ENCODE peak calls at places on chromosomes 1 and 21, in nine cellular contexts. G is adrenal gland, A is mesothelial cell of epicardium, Y is neural progenitor cell, J is endothelial cell, C is AG04450, N is mucosa of descending colon, S is astrocyte of the spinal cord, M is HFFc6. I is an unnamed sample.

GRCh38 chr1:202671388-202671787 is 38.9 kb downstream of the SYT2 start:
- DNase-seq in N (peak; percentile 43), M (peak; percentile 39), A (no peak), Y (no peak), J (no peak), S (no peak), G (no peak), C (no peak), I (no peak)

GRCh38 chr1:185860876-185861275 is 126.7 kb downstream of the HMCN1 start:
- DNase-seq in S (no peak), C (no peak), J (no peak), G (no peak), M (no peak), N (no peak), A (no peak), Y (no peak), I (no peak)

GRCh38 chr1:76627498-76627897 is 239.8 kb upstream of the ST6GALNAC5 start:
- DNase-seq in A (no peak), S (no peak), G (no peak), Y (no peak), C (no peak), N (no peak), M (no peak), J (no peak), I (no peak)

GRCh38 chr1:242605521-242605920 is 81.0 kb upstream of the PLD5 start:
- DNase-seq in M (no peak), A (no peak), G (no peak), C (no peak), J (no peak), Y (no peak), N (no peak), S (peak; percentile 4), I (no peak)

GRCh38 chr1:41109316-41110263 is 88.1 kb upstream of the SLFNL1 start:
- DNase-seq in G (peak; percentile 81), N (no peak), S (peak; percentile 95), A (no peak), C (peak; percentile 73), Y (no peak), M (peak; percentile 86), J (no peak), I (no peak)

GRCh38 chr1:197437891-197438853 is 170.1 kb downstream of the CRB1 start:
- DNase-seq in M (no peak), G (no peak), Y (no peak), A (no peak), N (no peak), J (no peak), C (no peak), S (peak; percentile 45), I (no peak)

GRCh38 chr21:43278766-43279577 is 110.2 kb downstream of the CRYAA start:
- DNase-seq in C (no peak), J (no peak), M (no peak), Y (no peak), A (no peak), G (no peak), S (no peak), N (no peak), I (no peak)

GRCh38 chr1:214615111-214615510 is 12.1 kb downstream of the CENPF start:
- DNase-seq in G (no peak), Y (no peak), N (no peak), C (peak; percentile 2), A (no peak), J (no peak), S (peak; percentile 22), M (no peak), I (no peak)

GRCh38 chr1:206939841-206940587 is 6.3 kb downstream of the PIGR start:
- DNase-seq in C (no peak), A (no peak), N (peak; percentile 81), J (no peak), S (no peak), Y (no peak), G (no peak), M (no peak), I (no peak)

GRCh38 chr1:19858894-19859293 is 23.3 kb upstream of the OTUD3 start:
- DNase-seq in S (no peak), A (no peak), J (no peak), G (no peak), N (no peak), M (no peak), C (no peak), Y (no peak), I (no peak)

DNA sequence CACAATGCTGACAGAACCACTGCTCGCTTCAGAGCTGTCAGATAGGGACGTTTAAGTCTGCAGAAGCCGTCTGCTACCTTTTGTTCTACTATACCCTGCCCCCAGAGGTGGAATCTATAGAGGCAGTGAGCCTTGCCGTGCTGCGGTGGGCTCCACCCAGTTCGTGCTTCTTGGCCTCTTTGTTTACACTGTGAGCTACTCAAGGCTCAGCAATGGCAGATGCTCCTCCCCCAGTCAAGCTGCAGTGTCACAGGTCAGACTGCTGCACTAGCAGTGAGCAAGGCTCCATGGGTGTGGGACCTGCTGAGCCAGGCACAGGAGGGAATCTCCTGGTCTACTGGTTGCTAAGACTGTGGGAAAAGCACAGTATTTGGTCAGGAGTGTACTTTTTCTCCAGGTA is 47.1 kb downstream of the LEPR start:
- DNase-seq in M (no peak), Y (peak; percentile 91), A (no peak), C (no peak), N (peak; percentile 55), G (no peak), J (no peak), S (peak; percentile 14), I (no peak)
- TF ChIP-seq CTCF in M (no peak), Y (peak; percentile 35), A (no peak), C (no peak), N (no peak), G (no peak), J (no peak), S (no peak), I (no peak)

DNA sequence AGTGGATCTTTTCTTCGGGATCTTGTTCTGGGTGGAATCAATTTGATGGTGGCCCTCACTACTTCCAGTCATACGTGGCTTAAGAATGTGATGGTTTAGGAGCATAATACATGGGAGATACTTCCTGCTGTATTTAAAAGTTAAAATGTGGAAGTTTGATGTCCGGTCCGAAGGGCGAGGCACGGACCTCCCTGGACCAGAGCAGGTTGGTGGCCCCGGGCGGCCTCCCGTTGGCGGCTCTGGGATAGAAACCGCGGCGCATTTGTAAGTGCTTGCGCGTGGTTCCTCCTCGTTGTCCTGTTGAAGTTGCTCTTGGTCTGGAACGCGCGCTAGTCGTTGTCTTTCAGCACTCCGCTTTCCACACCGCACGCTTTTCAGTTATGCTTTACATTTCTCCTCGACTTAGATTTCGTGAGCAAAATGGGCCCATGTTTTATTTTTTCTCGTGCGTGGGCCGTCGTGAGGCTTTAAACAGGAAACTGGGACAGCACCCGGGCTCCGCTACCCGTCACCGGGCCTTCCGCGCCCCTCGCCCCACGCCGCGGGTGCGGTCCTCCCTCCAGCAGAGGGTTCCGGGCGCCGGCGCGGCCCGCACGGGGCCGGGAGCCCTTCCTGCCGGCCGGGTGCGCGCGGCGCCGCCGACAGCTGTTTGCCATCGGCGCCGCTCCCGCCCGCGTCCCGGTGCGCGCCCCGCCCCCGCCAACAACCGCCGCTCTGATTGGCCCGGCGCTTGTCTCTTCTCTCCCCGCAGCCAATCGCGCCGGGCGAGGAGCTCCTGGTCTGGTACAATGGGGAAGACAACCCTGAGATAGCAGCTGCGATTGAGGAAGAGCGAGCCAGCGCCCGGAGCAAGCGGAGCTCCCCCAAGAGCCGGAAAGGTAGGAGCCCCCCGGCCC is 48.9 kb downstream of the PRDM2 start:
- DNase-seq in S (peak; percentile 96), Y (peak; percentile 98), J (peak; percentile 98), C (peak; percentile 82), N (peak; percentile 98), M (peak; percentile 92), A (peak; percentile 96), G (peak; percentile 97), I (peak; percentile 98)
- TF ChIP-seq CTCF in S (no peak), Y (peak; percentile 26), J (no peak), C (peak; percentile 5), N (no peak), M (no peak), A (no peak), G (no peak), I (no peak)

DNA sequence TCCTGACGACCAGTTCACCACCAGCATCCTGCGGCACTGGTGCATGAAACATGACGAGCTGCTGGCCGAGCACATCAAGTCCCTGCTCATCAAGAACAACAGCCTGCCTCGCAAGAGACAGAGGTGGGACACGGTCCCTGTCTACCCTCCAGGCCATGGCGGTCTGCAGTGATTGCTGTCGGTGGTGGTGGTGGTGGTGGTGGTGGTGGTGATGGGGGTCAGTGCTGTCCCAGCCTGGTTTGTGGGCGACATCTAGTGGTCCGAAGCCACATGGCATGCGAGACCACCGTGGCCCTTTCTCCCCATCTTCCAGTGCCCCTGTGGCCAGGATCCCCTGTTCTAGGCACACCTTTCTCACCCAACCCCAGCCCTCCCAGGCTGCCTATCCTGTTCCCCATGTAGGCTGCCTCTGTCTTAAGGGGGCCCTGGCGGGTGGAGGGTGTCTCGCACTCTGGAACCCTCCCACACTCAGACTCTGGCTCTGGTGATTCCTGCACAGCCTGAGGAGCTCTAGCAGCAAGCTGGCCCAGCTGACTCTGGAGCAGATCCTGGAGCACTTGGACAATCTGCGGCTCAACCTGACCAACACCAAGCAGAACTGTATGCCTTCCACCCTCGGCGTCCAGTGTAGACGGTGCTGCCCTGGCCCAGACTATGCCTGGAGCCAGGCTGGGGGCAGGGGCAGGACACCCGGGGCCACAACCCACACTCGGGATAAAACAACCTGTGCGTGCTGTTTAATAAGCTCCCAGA is 3.2 kb upstream of the SLC27A3 start:
- DNase-seq in A (peak; percentile 68), Y (peak; percentile 66), N (no peak), J (peak; percentile 77), M (no peak), S (no peak), C (no peak), G (peak; percentile 14), I (no peak)
- TF ChIP-seq CTCF in A (peak; percentile 26), Y (peak; percentile 68), N (no peak), J (peak; percentile 69), M (peak; percentile 52), S (peak; percentile 59), C (peak; percentile 48), G (peak; percentile 24), I (no peak)

DNA sequence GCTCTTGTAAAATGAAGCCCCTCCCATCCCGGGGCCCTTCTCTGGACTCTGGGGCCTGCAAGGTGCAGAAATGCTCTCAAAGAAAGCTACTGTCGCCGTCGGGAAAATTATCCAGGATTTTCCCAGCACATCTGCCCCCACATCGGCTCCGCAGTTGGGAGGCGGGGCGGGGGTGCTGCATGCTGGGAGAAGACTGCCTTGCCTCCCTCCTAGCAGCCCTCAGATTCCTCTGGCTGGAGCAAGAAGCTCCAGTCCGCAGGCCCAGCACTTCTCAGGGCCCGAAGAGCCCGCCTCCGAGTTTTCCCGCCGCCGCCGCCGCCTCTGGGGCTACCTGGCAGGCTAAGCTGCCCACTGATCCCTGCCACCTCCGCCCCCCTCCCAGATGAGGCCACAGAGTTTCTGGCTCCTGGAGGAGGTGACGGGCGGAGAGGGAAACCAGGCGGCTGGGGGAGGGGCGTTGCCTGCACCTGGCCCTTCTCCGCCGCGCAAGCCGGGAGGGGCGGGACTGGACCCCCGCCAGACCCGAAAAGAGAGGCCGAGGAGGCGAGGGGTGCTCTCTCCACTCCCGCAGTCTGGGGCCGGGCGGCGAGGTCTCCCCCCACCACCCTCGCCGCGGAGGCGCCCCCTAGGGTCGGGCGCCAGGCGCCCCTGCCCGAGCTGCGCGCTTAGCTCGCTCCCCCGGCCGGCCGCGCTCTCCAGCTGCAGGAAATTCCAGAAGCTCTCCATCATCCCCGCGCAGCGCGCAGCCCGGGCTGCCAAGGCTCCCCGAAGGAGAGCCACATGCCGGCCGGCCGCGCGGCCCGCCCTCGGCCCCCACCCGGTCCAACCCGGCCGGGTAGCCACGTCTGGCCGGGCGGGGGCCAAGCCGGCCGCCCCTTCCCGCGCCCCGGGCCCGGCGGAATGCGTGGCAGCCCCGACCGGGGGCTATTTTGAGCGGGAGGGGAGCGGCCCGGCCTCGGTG is 28.8 kb downstream of the AHDC1 start:
- DNase-seq in Y (peak; percentile 94), N (peak; percentile 77), A (peak; percentile 84), M (peak; percentile 79), J (peak; percentile 79), G (peak; percentile 79), S (peak; percentile 87), C (peak; percentile 54), I (no peak)
- TF ChIP-seq CTCF in Y (peak; percentile 65), N (no peak), A (no peak), M (peak; percentile 63), J (peak; percentile 28), G (no peak), S (peak; percentile 15), C (peak; percentile 44), I (no peak)

GRCh38 chr1:224774378-224774777 is 155.1 kb upstream of the DNAH14 start:
- DNase-seq in S (no peak), J (no peak), N (no peak), C (no peak), Y (no peak), G (no peak), A (no peak), M (no peak), I (no peak)
- TF ChIP-seq CTCF in S (no peak), J (no peak), N (no peak), C (peak; percentile 13), Y (peak; percentile 26), G (no peak), A (no peak), M (peak; percentile 48), I (no peak)